ENCODE peak calls at places on chromosomes 1 and 21, in nine cellular contexts. K, R, W, V, I, L, N, Q and E are unnamed samples.

GRCh38 chr1:151814971-151815545 is 9.8 kb upstream of the LINGO4 start:
- DNase-seq in K (no peak), R (no peak), W (no peak), V (no peak), I (no peak), L (no peak), N (no peak), Q (no peak), E (no peak)

GRCh38 chr1:157725214-157725577 is 24.6 kb upstream of the FCRL3 start:
- DNase-seq in K (no peak), R (no peak), W (peak), V (no peak), I (no peak), L (peak), N (no peak), Q (no peak), E (no peak)

GRCh38 chr1:115545096-115545720 is 96.6 kb upstream of the VANGL1 start:
- DNase-seq in K (no peak), R (no peak), W (no peak), V (no peak), I (no peak), L (no peak), N (no peak), Q (no peak), E (no peak)

GRCh38 chr1:10687782-10688408 is 108.6 kb downstream of the CASZ1 start:
- DNase-seq in K (no peak), R (no peak), W (no peak), V (peak), I (no peak), L (no peak), N (no peak), Q (no peak), E (peak)

GRCh38 chr1:219582310-219582709 is 30.6 kb downstream of the ZC3H11B start:
- DNase-seq in K (no peak), R (no peak), W (no peak), V (peak), I (no peak), L (no peak), N (no peak), Q (no peak), E (no peak)

GRCh38 chr1:66641851-66642473 is 108.0 kb downstream of the SGIP1 start:
- DNase-seq in K (no peak), R (no peak), W (no peak), V (no peak), I (no peak), L (no peak), N (no peak), Q (no peak), E (no peak)

GRCh38 chr1:45864124-45864721 is 60.8 kb downstream of the MAST2 start:
- DNase-seq in K (no peak), R (no peak), W (no peak), V (peak), I (no peak), L (no peak), N (no peak), Q (no peak), E (no peak)

GRCh38 chr1:1435094-1435903 is at the start of gene VWA1:
- DNase-seq in K (peak), R (peak), W (peak), V (peak), I (peak), L (peak), N (peak), Q (peak), E (peak)

GRCh38 chr1:77954521-77954920 is 24.4 kb downstream of the FUBP1 start:
- DNase-seq in K (no peak), R (no peak), W (no peak), V (no peak), I (no peak), L (no peak), N (no peak), Q (no peak), E (no peak)

GRCh38 chr1:31932491-31933316 is 5.5 kb downstream of the PTP4A2 start:
- DNase-seq in K (no peak), R (no peak), W (no peak), V (no peak), I (no peak), L (no peak), N (no peak), Q (no peak), E (no peak)

GRCh38 chr1:200247513-200247912 is 162.3 kb downstream of the ZNF281 start:
- DNase-seq in K (no peak), R (no peak), W (no peak), V (no peak), I (no peak), L (no peak), N (no peak), Q (no peak), E (no peak)

GRCh38 chr1:192998536-192998935 is 60.6 kb downstream of the UCHL5 start:
- DNase-seq in K (no peak), R (no peak), W (no peak), V (no peak), I (no peak), L (no peak), N (no peak), Q (no peak), E (no peak)

GRCh38 chr1:98398649-98399048 is 262.9 kb upstream of the SNX7 start:
- DNase-seq in K (no peak), R (no peak), W (no peak), V (peak), I (no peak), L (no peak), N (no peak), Q (no peak), E (no peak)

GRCh38 chr1:43197343-43198127 is 25.4 kb downstream of the CFAP57 start:
- DNase-seq in K (no peak), R (no peak), W (no peak), V (no peak), I (no peak), L (no peak), N (no peak), Q (no peak), E (no peak)

GRCh38 chr1:172533511-172534116 is 664 bp downstream of the SUCO start:
- DNase-seq in K (no peak), R (peak), W (peak), V (peak), I (peak), L (peak), N (peak), Q (no peak), E (peak)

GRCh38 chr1:61124691-61125090 is 42.3 kb downstream of the NFIA start:
- DNase-seq in K (no peak), R (no peak), W (no peak), V (no peak), I (no peak), L (no peak), N (no peak), Q (peak), E (no peak)

GRCh38 chr1:213605732-213606131 is 382.0 kb upstream of the PROX1 start:
- DNase-seq in K (no peak), R (no peak), W (no peak), V (no peak), I (no peak), L (no peak), N (no peak), Q (no peak), E (no peak)

GRCh38 chr1:85427358-85427757 is 37.6 kb downstream of the DDAH1 start:
- DNase-seq in K (no peak), R (no peak), W (no peak), V (no peak), I (no peak), L (no peak), N (no peak), Q (no peak), E (no peak)

GRCh38 chr1:218646288-218646687 is 301.2 kb downstream of the TGFB2 start:
- DNase-seq in K (peak), R (no peak), W (no peak), V (no peak), I (no peak), L (no peak), N (no peak), Q (no peak), E (no peak)

GRCh38 chr1:227071898-227072587 is 131.9 kb downstream of the COQ8A start:
- DNase-seq in K (no peak), R (no peak), W (no peak), V (no peak), I (no peak), L (no peak), N (no peak), Q (no peak), E (no peak)

GRCh38 chr1:221839794-221840395 is 98.0 kb upstream of the DUSP10 start:
- DNase-seq in K (peak), R (peak), W (peak), V (peak), I (no peak), L (peak), N (no peak), Q (peak), E (peak)

GRCh38 chr1:200359610-200360163 is 50.1 kb downstream of the ZNF281 start:
- DNase-seq in K (no peak), R (no peak), W (no peak), V (peak), I (no peak), L (no peak), N (no peak), Q (no peak), E (no peak)

GRCh38 chr1:20183876-20184275 is 2.0 kb upstream of the UBXN10 start:
- DNase-seq in K (no peak), R (no peak), W (no peak), V (no peak), I (no peak), L (no peak), N (no peak), Q (no peak), E (no peak)

GRCh38 chr1:145750444-145750843 is 31.1 kb downstream of the CD160 start:
- DNase-seq in K (no peak), R (no peak), W (no peak), V (no peak), I (no peak), L (no peak), N (no peak), Q (no peak), E (no peak)

GRCh38 chr1:149927056-149927534 is 508 bp downstream of the SF3B4 start:
- DNase-seq in K (no peak), R (no peak), W (no peak), V (no peak), I (no peak), L (no peak), N (no peak), Q (no peak), E (no peak)

GRCh38 chr1:54798769-54799641 is 2.1 kb downstream of the TTC22 start:
- DNase-seq in K (peak), R (peak), W (peak), V (peak), I (no peak), L (peak), N (peak), Q (no peak), E (peak)

GRCh38 chr1:121448851-121449250 is 264.1 kb downstream of the SRGAP2C start:
- DNase-seq in K (no peak), R (no peak), W (no peak), V (no peak), I (no peak), L (no peak), N (no peak), Q (no peak), E (no peak)

GRCh38 chr21:45366931-45367401 is 38.0 kb upstream of the COL18A1 start:
- DNase-seq in K (peak), R (no peak), W (no peak), V (peak), I (no peak), L (peak), N (no peak), Q (peak), E (peak)

GRCh38 chr1:179831852-179832699 is 45.5 kb downstream of the TOR1AIP2 start:
- DNase-seq in K (no peak), R (no peak), W (no peak), V (no peak), I (no peak), L (no peak), N (peak), Q (no peak), E (no peak)

GRCh38 chr1:175563556-175563955 is 179.8 kb downstream of the TNR start:
- DNase-seq in K (no peak), R (no peak), W (no peak), V (peak), I (no peak), L (no peak), N (no peak), Q (no peak), E (no peak)

GRCh38 chr1:235835226-235835625 is 31.5 kb downstream of the LYST start:
- DNase-seq in K (no peak), R (no peak), W (no peak), V (peak), I (no peak), L (peak), N (no peak), Q (peak), E (peak)

DNA sequence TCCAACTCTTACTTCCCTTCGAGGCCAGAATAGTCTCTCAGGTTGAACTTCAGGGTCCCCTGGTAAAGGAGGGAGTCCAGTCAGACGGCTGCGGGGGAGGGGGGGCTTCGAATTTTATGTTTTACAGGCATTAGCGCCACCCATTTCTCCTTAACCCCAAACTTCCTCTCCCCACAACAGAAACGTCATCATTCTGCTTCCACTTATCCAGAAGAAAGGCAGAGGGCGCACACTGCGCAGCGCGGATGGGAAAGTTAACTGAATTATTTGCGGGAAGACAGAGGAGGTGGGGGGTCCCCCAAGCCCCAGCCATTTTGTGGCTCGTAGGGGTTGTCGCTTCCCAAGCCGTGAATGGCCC is 529 bp upstream of the PRMT2 start:
- DNase-seq in K (peak), R (peak), W (no peak), V (peak), I (no peak), L (peak), N (no peak), Q (no peak), E (no peak)
- TF ChIP-seq CTCF in K (no peak), R (no peak), W (no peak), V (peak), I (no peak), L (no peak), N (no peak), Q (peak), E (peak)

DNA sequence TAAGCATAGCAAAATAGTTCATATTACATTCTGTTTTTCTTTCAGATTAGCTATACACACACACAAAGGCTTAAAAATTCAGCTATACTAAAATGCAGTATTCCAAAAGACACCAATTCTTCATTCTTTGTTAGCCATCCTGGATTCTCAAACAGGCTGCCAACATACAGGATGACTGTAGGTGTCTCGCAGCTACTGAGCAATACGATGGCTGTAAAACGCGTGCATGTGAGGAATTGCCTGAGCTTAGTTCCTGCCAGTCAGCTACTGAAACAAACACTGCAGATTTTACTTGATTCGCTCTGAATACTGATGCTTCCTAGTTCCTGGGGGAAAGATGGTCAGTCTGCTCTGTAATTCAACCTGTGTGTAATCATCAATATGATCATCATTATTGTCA is 24.7 kb upstream of the HMGN1 start:
- DNase-seq in K (no peak), R (peak), W (peak), V (peak), I (no peak), L (peak), N (no peak), Q (no peak), E (no peak)
- TF ChIP-seq CTCF in K (no peak), R (peak), W (no peak), V (peak), I (peak), L (no peak), N (peak), Q (peak), E (peak)

GRCh38 chr1:24725209-24725651 is 20.0 kb upstream of the CLIC4 start:
- DNase-seq in K (peak), R (no peak), W (no peak), V (peak), I (peak), L (no peak), N (no peak), Q (no peak), E (no peak)
- TF ChIP-seq CTCF in K (no peak), R (no peak), W (no peak), V (no peak), I (no peak), L (no peak), N (no peak), Q (no peak), E (no peak)

GRCh38 chr1:33267468-33268205 is 11.3 kb downstream of the ZNF362 start:
- DNase-seq in K (no peak), R (no peak), W (no peak), V (no peak), I (no peak), L (no peak), N (no peak), Q (no peak), E (no peak)
- TF ChIP-seq CTCF in K (no peak), R (no peak), W (no peak), V (no peak), I (no peak), L (no peak), N (no peak), Q (no peak), E (no peak)

GRCh38 chr1:119448112-119448511 is 33.2 kb downstream of the HSD3B2 start:
- DNase-seq in K (peak), R (no peak), W (no peak), V (no peak), I (no peak), L (no peak), N (no peak), Q (no peak), E (no peak)
- TF ChIP-seq CTCF in K (no peak), R (no peak), W (no peak), V (peak), I (no peak), L (no peak), N (no peak), Q (no peak), E (no peak)

DNA sequence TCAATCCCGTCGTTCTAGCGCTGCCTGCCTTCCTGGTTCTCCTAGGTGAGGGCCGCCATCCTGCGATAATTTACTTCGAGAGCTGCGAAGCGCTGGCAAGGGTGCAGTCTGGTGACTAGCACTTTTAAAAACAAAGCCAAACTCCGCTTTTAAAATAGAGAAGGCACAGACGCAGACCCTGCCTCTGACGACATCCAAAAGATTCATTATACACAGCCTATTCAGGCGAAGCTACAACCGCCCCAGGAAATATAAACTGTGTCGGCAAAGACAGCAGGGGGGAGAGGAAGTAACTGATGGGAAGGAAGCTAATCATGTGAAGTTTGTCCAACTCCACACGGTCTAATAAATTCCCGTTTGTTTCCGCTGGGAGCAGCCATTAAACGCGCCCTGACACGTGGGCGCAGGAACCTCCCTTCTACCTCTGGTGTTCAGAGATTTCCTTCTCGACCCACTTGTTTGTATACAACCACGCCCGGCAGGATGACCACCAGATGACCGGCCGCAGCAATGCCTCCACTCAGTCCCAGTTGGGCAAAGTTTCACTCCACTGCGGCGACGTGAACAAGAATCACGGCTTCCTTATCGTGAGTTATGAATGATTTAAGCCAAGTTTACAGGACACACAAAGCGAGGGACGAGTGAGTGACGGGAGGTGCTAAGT is 1.3 kb downstream of the GNG12 start:
- DNase-seq in K (peak), R (peak), W (no peak), V (peak), I (peak), L (peak), N (peak), Q (peak), E (peak)
- TF ChIP-seq CTCF in K (no peak), R (no peak), W (no peak), V (no peak), I (no peak), L (no peak), N (no peak), Q (no peak), E (no peak)

DNA sequence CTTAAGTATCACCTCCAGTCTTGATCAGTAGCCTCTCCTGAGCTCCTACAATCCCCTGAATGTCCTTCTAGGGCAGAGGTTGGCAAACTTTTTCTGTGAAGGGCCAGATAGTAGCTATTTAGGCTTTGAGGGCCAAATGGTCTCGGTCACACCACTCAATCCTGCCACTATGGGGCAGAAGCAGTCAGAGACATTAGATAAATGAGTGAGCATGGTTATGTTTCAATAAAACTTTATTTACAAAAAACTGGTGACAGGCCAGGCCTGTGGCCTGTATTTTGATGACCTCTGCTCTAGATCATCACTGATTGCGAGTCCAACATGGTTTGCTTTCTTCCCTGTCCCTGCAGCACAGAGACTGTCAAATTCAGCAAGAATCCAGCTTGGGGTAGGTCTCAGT is 36.3 kb downstream of the LRP8 start:
- DNase-seq in K (no peak), R (no peak), W (no peak), V (no peak), I (no peak), L (no peak), N (no peak), Q (no peak), E (no peak)
- TF ChIP-seq CTCF in K (no peak), R (no peak), W (no peak), V (peak), I (no peak), L (no peak), N (no peak), Q (no peak), E (no peak)

DNA sequence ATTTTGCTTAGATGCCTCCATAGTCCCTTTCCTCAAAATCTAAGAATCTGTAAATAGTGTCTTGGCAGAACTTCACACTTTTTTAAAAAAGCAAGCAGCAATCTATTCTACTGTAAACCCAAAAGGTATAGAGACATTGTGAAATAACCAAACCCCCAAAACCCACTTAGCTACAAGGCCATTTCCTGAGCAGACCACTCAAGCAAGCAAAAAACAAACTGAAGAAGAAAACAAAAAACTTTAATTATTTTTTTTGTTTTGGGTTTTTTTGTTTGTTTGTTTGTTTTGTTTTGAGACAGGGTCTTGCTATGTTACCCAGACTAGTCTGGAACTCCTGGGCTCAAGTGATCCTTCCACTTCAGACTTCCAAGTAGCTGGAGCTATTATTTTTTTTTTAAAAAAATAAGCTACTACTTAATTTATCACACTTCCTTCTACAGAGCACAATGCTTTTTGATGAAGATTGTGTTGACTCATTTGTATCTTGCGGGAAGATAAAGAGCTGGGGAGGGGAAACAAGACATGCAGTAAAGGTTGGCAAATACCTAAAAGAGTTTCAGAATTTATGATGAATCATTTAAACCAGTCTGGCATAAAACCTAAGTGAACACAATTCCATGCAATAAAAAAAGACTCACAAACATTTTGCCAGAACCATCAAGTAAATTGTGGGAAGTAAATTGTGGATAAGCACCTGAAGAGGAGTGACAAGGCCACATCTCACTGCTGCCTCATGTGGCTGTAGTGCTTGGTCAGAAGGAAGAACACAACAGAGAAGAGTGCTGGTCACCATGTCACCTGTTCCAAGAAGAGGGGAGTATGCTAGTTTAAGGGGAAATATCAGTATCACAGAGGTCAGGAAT is 2.7 kb upstream of the PTPN22 start:
- DNase-seq in K (peak), R (peak), W (no peak), V (peak), I (no peak), L (peak), N (no peak), Q (no peak), E (peak)
- TF ChIP-seq CTCF in K (no peak), R (no peak), W (no peak), V (peak), I (no peak), L (no peak), N (no peak), Q (no peak), E (peak)